ENCODE peak calls at places on chromosomes 5 and 9, in five cellular contexts. H, S, Z, B and I are unnamed samples.

GRCh38 chr9:20559236-20559896 is 62.9 kb downstream of the MLLT3 start:
- DNase-seq in H (no peak), S (peak), Z (no peak), B (no peak), I (no peak)

GRCh38 chr5:153480401-153480800 is 10.1 kb upstream of the GRIA1 start:
- DNase-seq in H (no peak), S (peak), Z (no peak), B (no peak), I (no peak)

GRCh38 chr9:95462419-95463121 is 54.2 kb downstream of the PTCH1 start:
- DNase-seq in H (no peak), S (peak), Z (peak), B (peak), I (peak)

GRCh38 chr5:80216753-80217596 is 38.9 kb downstream of the SERINC5 start:
- DNase-seq in H (peak), S (no peak), Z (peak), B (peak), I (no peak)

GRCh38 chr5:80315244-80315643 is 4.6 kb upstream of the SPZ1 start:
- DNase-seq in H (no peak), S (no peak), Z (no peak), B (no peak), I (no peak)

GRCh38 chr9:34185778-34186551 is 7.1 kb downstream of the UBAP1 start:
- DNase-seq in H (no peak), S (peak), Z (no peak), B (peak), I (no peak)

GRCh38 chr9:101931756-101932155 is 193.3 kb upstream of the GRIN3A start:
- DNase-seq in H (no peak), S (no peak), Z (no peak), B (no peak), I (no peak)

GRCh38 chr5:6707852-6708251 is 5.4 kb upstream of the TENT4A start:
- DNase-seq in H (no peak), S (no peak), Z (no peak), B (no peak), I (no peak)

GRCh38 chr9:107782381-107782780 is 292.8 kb upstream of the KLF4 start:
- DNase-seq in H (no peak), S (no peak), Z (no peak), B (no peak), I (no peak)

GRCh38 chr5:16644301-16644889 is 27.6 kb upstream of the RETREG1 start:
- DNase-seq in H (no peak), S (no peak), Z (no peak), B (no peak), I (no peak)

GRCh38 chr5:12683249-12683648 is 779.0 kb upstream of the CTNND2 start:
- DNase-seq in H (no peak), S (no peak), Z (no peak), B (no peak), I (no peak)

GRCh38 chr9:84271004-84271886 is 69.3 kb downstream of the SLC28A3 start:
- DNase-seq in H (peak), S (no peak), Z (peak), B (peak), I (no peak)

GRCh38 chr9:134346151-134346550 is 19.9 kb downstream of the RXRA start:
- DNase-seq in H (no peak), S (no peak), Z (no peak), B (no peak), I (no peak)

GRCh38 chr9:90905079-90905478 is 103.5 kb downstream of the SYK start:
- DNase-seq in H (peak), S (no peak), Z (no peak), B (no peak), I (no peak)

GRCh38 chr9:69120380-69121154 is 53.5 kb upstream of the TJP2 start:
- DNase-seq in H (peak), S (peak), Z (no peak), B (no peak), I (peak)

GRCh38 chr5:31626604-31627234 is 12.2 kb upstream of the PDZD2 start:
- DNase-seq in H (no peak), S (no peak), Z (no peak), B (no peak), I (no peak)

GRCh38 chr5:20615888-20616563 is 628.0 kb upstream of the CDH18 start:
- DNase-seq in H (no peak), S (no peak), Z (no peak), B (no peak), I (no peak)

GRCh38 chr5:103849934-103850333 is 287.3 kb upstream of the NUDT12 start:
- DNase-seq in H (no peak), S (peak), Z (no peak), B (no peak), I (no peak)

GRCh38 chr9:127679506-127679905 is 27.3 kb upstream of the CFAP157 start:
- DNase-seq in H (no peak), S (no peak), Z (no peak), B (no peak), I (no peak)

GRCh38 chr5:161286066-161286655 is 260.4 kb downstream of the GABRB2 start:
- DNase-seq in H (no peak), S (no peak), Z (no peak), B (no peak), I (no peak)

GRCh38 chr9:97109194-97109811 is 70.4 kb upstream of the CTSV start:
- DNase-seq in H (no peak), S (peak), Z (no peak), B (peak), I (no peak)

GRCh38 chr9:101635473-101635872 is 40.7 kb upstream of the PPP3R2 start:
- DNase-seq in H (no peak), S (no peak), Z (no peak), B (no peak), I (no peak)

GRCh38 chr9:99489043-99489378 is 266.9 kb downstream of the SEC61B start:
- DNase-seq in H (no peak), S (peak), Z (no peak), B (no peak), I (no peak)

GRCh38 chr9:12955510-12956163 is 180.8 kb downstream of the LURAP1L start:
- DNase-seq in H (no peak), S (no peak), Z (no peak), B (no peak), I (no peak)

GRCh38 chr5:91302335-91302734 is 80.8 kb downstream of the ARRDC3 start:
- DNase-seq in H (no peak), S (no peak), Z (no peak), B (no peak), I (no peak)

GRCh38 chr9:120438111-120438510 is 141.9 kb downstream of the CDK5RAP2 start:
- DNase-seq in H (no peak), S (no peak), Z (no peak), B (no peak), I (no peak)

GRCh38 chr5:140546851-140547507 is 483 bp upstream of the EIF4EBP3 start:
- DNase-seq in H (no peak), S (no peak), Z (no peak), B (no peak), I (no peak)

GRCh38 chr9:38087934-38088925 is 19.2 kb upstream of the SHB start:
- DNase-seq in H (peak), S (peak), Z (peak), B (peak), I (peak)

GRCh38 chr5:75513841-75514240 is 2.1 kb downstream of the POLK start:
- DNase-seq in H (no peak), S (no peak), Z (no peak), B (no peak), I (no peak)

GRCh38 chr9:135515541-135515951 is 5.7 kb upstream of the LCN1 start:
- DNase-seq in H (peak), S (no peak), Z (no peak), B (no peak), I (no peak)

GRCh38 chr5:159749146-159749545 is 167.1 kb upstream of the ADRA1B start:
- DNase-seq in H (no peak), S (peak), Z (no peak), B (no peak), I (no peak)

GRCh38 chr9:121326130-121326838 is 43.8 kb downstream of the STOM start:
- DNase-seq in H (no peak), S (peak), Z (peak), B (peak), I (no peak)

GRCh38 chr5:2929779-2930178 is 178.3 kb upstream of the IRX2 start:
- DNase-seq in H (no peak), S (no peak), Z (no peak), B (no peak), I (peak)

GRCh38 chr5:9543266-9543925 is 2.5 kb downstream of the SEMA5A start:
- DNase-seq in H (no peak), S (no peak), Z (no peak), B (no peak), I (no peak)

GRCh38 chr5:164053123-164053522 is 547.7 kb downstream of the MAT2B start:
- DNase-seq in H (no peak), S (no peak), Z (no peak), B (no peak), I (no peak)

GRCh38 chr9:87081523-87081922 is 134.2 kb upstream of the GAS1 start:
- DNase-seq in H (no peak), S (no peak), Z (no peak), B (no peak), I (no peak)

GRCh38 chr5:149141957-149142851 is 911 bp downstream of the ABLIM3 start:
- DNase-seq in H (no peak), S (no peak), Z (peak), B (peak), I (no peak)

GRCh38 chr5:53116597-53116996 is 7.0 kb upstream of the MOCS2 start:
- DNase-seq in H (no peak), S (no peak), Z (no peak), B (no peak), I (no peak)

GRCh38 chr5:130055572-130055971 is 151.3 kb downstream of the CHSY3 start:
- DNase-seq in H (no peak), S (no peak), Z (no peak), B (no peak), I (no peak)

GRCh38 chr5:14581333-14581890 is at the start of gene OTULINL:
- DNase-seq in H (peak), S (peak), Z (peak), B (peak), I (peak)

GRCh38 chr5:14584848-14585247 is 3.3 kb downstream of the OTULINL start:
- DNase-seq in H (no peak), S (no peak), Z (no peak), B (no peak), I (no peak)

GRCh38 chr5:14580037-14581034 is 1.3 kb upstream of the OTULINL start:
- DNase-seq in H (no peak), S (no peak), Z (no peak), B (no peak), I (no peak)

GRCh38 chr5:14582797-14583137 is 1.2 kb downstream of the OTULINL start:
- DNase-seq in H (no peak), S (no peak), Z (no peak), B (no peak), I (no peak)

DNA sequence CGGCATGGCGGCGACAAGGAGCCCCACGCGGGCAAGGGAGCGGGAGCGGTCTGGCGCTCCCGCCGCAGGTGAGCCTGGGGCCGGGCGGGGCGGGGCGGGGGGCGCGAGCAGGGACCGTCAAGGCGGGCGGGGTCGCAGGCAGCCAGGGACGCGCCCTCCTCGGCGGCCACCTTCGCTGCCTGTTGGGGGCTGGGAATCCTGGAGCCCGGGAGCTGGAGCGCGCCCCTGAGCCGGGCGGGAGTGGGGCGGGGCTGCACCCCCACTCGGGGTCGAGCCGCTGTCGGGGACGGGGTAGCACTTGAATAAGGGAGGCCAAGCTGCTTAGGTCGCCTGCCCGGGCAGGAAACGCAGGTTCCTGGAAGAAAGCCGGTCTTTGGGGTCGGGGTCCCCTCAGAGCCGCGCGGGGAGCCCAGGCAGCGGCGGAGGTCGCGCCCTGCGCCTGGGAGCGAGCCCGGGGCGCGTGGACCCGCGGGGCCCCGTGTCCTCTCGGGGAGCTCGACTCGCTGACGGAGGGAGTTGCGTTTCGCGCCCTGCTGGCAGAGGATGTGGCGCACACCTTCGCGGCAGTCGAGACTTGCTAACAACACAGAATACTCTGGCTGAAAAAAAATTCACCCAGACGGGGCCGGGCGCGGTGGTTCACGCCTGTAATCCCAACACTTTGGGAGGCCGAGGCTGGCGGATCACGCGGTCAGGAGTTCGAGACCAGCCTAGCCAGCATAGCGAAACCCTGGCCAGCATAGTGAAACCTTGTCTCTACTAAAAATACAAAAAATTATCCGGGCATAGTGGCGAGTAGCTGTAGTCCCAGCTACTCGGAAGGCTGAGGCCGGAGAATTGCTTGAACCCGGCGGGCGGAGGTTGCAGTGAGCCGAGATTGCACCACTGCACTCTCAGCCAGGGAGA is 552 bp downstream of the OTULINL start:
- DNase-seq in H (peak), S (peak), Z (peak), B (peak), I (peak)
- TF ChIP-seq CTCF in H (peak), S (peak), Z (peak), B (peak), I (peak)

DNA sequence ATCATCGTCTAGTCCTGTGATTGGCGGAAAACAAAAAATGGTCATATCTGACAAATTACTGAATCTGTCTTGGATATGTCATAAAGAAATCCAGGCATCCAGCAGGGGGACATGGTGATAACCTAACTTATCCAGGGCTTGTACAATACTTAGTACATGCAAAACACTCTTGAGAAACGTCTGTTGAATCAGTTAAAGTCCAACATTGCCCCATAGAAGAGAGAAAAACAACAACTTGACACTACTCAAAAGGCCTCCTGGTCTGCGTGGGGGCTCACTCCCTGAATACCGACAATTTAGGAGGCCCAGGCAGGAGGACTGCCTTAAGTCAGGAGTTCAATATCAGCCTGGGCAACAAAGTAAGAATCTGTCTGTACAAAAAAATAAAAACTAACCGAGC is 217.5 kb downstream of the DCP2 start:
- DNase-seq in H (no peak), S (no peak), Z (no peak), B (no peak), I (no peak)
- TF ChIP-seq CTCF in H (no peak), S (no peak), Z (no peak), B (no peak), I (no peak)

GRCh38 chr9:2179557-2179956 is 164.4 kb downstream of the SMARCA2 start:
- DNase-seq in H (no peak), S (peak), Z (no peak), B (no peak), I (no peak)

GRCh38 chr9:2180171-2180570 is 165.0 kb downstream of the SMARCA2 start:
- DNase-seq in H (no peak), S (no peak), Z (no peak), B (no peak), I (no peak)

GRCh38 chr9:2178034-2178734 is 163.0 kb downstream of the SMARCA2 start:
- DNase-seq in H (no peak), S (peak), Z (no peak), B (no peak), I (no peak)

GRCh38 chr9:2180704-2181103 is 165.6 kb downstream of the SMARCA2 start:
- DNase-seq in H (no peak), S (no peak), Z (no peak), B (no peak), I (no peak)

DNA sequence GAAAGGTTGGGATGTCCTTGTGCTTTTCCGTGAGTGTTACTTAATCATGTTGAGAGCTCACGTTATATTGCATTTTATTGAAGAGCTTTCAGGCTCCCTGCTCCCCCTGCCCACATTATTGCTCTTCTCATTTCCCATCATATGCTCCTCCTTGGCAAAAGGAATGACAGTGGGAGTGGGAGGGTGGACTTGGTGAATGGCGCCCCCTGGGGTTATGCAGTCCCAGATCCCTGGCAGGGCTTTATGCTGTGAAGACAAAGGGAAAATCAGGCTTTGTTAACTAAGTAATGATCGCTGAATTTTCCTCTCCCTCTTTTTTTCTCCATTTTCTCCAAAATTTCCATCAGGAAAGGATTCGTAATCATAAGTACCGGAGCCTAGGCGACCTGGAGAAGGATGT is 166.6 kb downstream of the SMARCA2 start:
- DNase-seq in H (no peak), S (no peak), Z (no peak), B (no peak), I (no peak)
- TF ChIP-seq CTCF in H (peak), S (peak), Z (peak), B (peak), I (peak)

DNA sequence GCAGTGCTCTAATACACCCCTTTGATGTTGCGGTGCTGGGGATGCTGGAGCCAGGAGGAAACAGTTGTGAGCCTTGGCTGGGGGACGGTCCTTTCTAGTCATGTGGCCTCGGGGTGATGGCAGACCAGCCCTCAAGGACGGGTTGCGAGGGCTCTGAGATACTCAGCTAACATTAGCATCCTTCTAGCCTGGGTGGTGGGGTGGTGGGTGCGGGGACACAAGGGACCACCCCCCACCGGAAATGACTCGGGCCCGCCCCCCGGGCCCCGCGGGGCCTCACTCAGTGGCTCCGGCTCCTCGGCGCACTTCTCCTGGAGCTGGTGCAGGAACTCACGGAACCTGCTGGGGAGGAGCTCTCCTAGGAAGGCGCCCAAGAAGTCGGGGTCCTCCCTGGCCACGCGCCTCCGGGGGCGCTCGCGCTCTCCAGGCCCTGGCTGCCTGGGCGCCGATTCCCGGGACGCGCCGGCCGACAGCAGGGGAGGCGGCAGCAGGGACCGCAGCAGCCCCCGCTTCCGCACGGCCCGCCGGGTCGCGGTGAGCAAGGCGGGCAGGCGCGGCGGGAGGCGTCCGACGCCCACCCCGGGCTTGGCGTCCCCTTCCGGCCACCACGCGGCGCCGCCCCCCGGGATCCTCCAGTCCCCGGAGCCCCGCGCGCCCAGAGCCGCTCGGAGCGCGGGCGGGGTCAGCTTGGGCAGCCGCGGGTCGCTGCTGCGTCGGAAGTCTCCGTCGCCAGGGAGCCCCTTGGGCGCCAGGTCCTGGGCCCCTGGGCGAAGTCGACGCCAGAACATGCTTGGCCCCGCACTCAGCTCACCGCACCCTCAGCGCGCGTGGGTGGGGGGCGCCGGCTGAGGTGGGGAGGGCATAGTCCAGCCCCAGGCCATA is 873 bp downstream of the C9orf50 start:
- DNase-seq in H (no peak), S (no peak), Z (no peak), B (no peak), I (no peak)
- TF ChIP-seq CTCF in H (no peak), S (no peak), Z (no peak), B (peak), I (peak)

DNA sequence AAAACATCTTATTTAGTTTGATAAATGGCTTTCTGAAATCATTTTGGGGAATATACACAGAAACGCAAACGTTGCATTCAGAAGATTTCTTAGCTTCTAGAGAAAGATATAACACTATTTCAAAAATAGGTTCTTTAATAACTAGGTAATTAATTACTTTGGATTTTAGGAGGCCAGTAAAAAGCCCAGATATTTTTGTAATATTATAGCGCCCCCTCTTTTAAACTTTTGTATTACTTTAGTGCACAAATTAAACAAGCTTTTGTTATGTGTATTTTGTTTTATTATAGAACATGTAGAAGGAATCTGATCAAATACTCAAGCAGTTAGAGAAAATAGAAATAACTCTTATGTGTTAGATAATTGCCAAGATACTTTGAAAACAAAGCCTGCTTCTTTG is 57.7 kb downstream of the COMMD10 start:
- DNase-seq in H (no peak), S (no peak), Z (no peak), B (no peak), I (no peak)
- TF ChIP-seq CTCF in H (no peak), S (no peak), Z (no peak), B (no peak), I (peak)